ENCODE peak calls at places on chromosomes 7 and 10, in four cellular contexts. O is cardiac muscle cell; T is ovary; Z is CD4-positive, alpha-beta memory T cell. M is an unnamed sample.
A peak's percentile ranks its signal among the peaks of the same experiment; 100 is the strongest.

GRCh38 chr10:34690403-34691049 is 124.6 kb downstream of the PARD3 start:
- DNase-seq in O (no peak), T (no peak), Z (no peak), M (no peak)

GRCh38 chr7:116771640-116772039 is 90.7 kb upstream of the CAPZA2 start:
- DNase-seq in O (no peak), T (no peak), Z (no peak), M (no peak)

GRCh38 chr10:125559210-125559609 is 123.8 kb downstream of the TEX36 start:
- DNase-seq in O (no peak), T (no peak), Z (no peak), M (no peak)

GRCh38 chr10:17073720-17074547 is 55.7 kb downstream of the CUBN start:
- DNase-seq in O (no peak), T (no peak), Z (no peak), M (no peak)

GRCh38 chr10:75434292-75434691 is 2.9 kb downstream of the LRMDA start:
- DNase-seq in O (no peak), T (no peak), Z (no peak), M (no peak)

GRCh38 chr7:88243345-88243909 is 23.6 kb upstream of the SRI start:
- DNase-seq in O (peak; percentile 54), T (no peak), Z (no peak), M (peak; percentile 30)

GRCh38 chr10:126315471-126316177 is 72.7 kb downstream of the ADAM12 start:
- DNase-seq in O (no peak), T (no peak), Z (no peak), M (no peak)

GRCh38 chr10:963613-964012 is 24.6 kb upstream of the GTPBP4 start:
- DNase-seq in O (no peak), T (no peak), Z (no peak), M (no peak)

GRCh38 chr10:29646238-29646902 is 11.6 kb upstream of the SVIL start:
- DNase-seq in O (no peak), T (no peak), Z (no peak), M (peak; percentile 60)

GRCh38 chr7:112579388-112579787 is 98.6 kb downstream of the LSMEM1 start:
- DNase-seq in O (no peak), T (no peak), Z (no peak), M (no peak)

GRCh38 chr7:156673454-156673853 is 32.9 kb downstream of the RNF32 start:
- DNase-seq in O (no peak), T (no peak), Z (no peak), M (no peak)

GRCh38 chr10:71136036-71136690 is 76.2 kb upstream of the UNC5B start:
- DNase-seq in O (no peak), T (no peak), Z (no peak), M (no peak)

GRCh38 chr10:89609730-89610393 is 35.2 kb downstream of the PANK1 start:
- DNase-seq in O (peak; percentile 25), T (no peak), Z (no peak), M (no peak)

GRCh38 chr7:147196476-147196875 is 1079.9 kb downstream of the CNTNAP2 start:
- DNase-seq in O (no peak), T (no peak), Z (no peak), M (no peak)

GRCh38 chr10:35754489-35754888 is 112.4 kb upstream of the FZD8 start:
- DNase-seq in O (no peak), T (no peak), Z (no peak), M (no peak)

GRCh38 chr10:66680886-66681285 is 244.9 kb upstream of the LRRTM3 start:
- DNase-seq in O (no peak), T (no peak), Z (no peak), M (no peak)

GRCh38 chr7:133904766-133905165 is 222.4 kb upstream of the LRGUK start:
- DNase-seq in O (no peak), T (no peak), Z (no peak), M (no peak)

GRCh38 chr10:106043833-106044232 is 1120.7 kb downstream of the SORCS1 start:
- DNase-seq in O (no peak), T (no peak), Z (no peak), M (no peak)

GRCh38 chr7:1444925-1445322 is 14.3 kb downstream of the MICALL2 start:
- DNase-seq in O (no peak), T (no peak), Z (no peak), M (no peak)

GRCh38 chr7:133207687-133208086 is 45.2 kb upstream of the EXOC4 start:
- DNase-seq in O (no peak), T (no peak), Z (no peak), M (no peak)

GRCh38 chr10:89458760-89459159 is 44.4 kb downstream of the IFIT5 start:
- DNase-seq in O (no peak), T (no peak), Z (no peak), M (no peak)

GRCh38 chr7:40822861-40823260 is 688.1 kb downstream of the SUGCT start:
- DNase-seq in O (no peak), T (no peak), Z (no peak), M (no peak)

GRCh38 chr7:116692599-116693308 is 20.8 kb downstream of the MET start:
- DNase-seq in O (no peak), T (no peak), Z (no peak), M (no peak)

GRCh38 chr7:147089608-147090007 is 973.0 kb downstream of the CNTNAP2 start:
- DNase-seq in O (no peak), T (no peak), Z (no peak), M (no peak)

GRCh38 chr7:101174322-101174854 is 5.7 kb downstream of the NAT16 start:
- DNase-seq in O (no peak), T (no peak), Z (no peak), M (no peak)

GRCh38 chr7:101172005-101172853 is 6.9 kb upstream of the VGF start:
- DNase-seq in O (no peak), T (no peak), Z (peak; percentile 46), M (no peak)

GRCh38 chr7:101171442-101171837 is 6.1 kb upstream of the VGF start:
- DNase-seq in O (no peak), T (no peak), Z (no peak), M (no peak)

GRCh38 chr7:101173752-101174244 is 6.3 kb downstream of the NAT16 start:
- DNase-seq in O (no peak), T (no peak), Z (peak; percentile 64), M (no peak)

GRCh38 chr7:101172854-101173751 is 7.0 kb downstream of the NAT16 start:
- DNase-seq in O (no peak), T (peak; percentile 51), Z (no peak), M (peak; percentile 67)
- H3K4me3 ChIP-seq in O (peak overlapping the region; percentile 6), T (no peak overlapping the region), Z (no peak overlapping the region), M (no peak overlapping the region)

GRCh38 chr7:30692882-30693281 is 10.6 kb upstream of the CRHR2 start:
- DNase-seq in O (no peak), T (no peak), Z (no peak), M (no peak)
- H3K27me3 ChIP-seq in O (no peaks in the 10 kb centered on the region), T (no peaks in the 10 kb centered on the region), Z (no peaks in the 10 kb centered on the region), M (no peaks in the 10 kb centered on the region)

DNA sequence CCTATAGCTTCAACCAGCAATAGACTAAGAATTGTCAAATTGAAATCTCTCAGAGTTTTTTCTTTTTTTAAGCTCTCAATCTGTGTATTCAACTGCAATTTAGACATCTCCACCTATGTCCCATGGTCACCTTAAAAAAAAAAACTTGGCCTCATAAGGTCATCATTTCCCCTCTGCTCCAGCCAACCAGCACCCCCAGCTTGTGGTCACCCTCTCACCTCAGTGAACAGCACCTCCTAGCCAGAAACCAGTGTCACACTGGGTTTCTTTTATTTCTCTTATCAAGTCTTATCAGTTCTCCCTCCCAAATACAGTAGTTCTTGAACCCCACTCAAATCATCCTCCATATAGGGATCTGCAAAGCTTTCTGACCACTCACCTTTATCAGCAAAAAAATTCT is 4.0 kb downstream of the ITGB1 start:
- DNase-seq in O (no peak), T (no peak), Z (peak; percentile 45), M (no peak)
- H3K4me3 ChIP-seq in O (no peak overlapping the region), T (no peak overlapping the region), Z (peak overlapping the region; percentile 39), M (no peak overlapping the region)

GRCh38 chr10:99527526-99528255 is 5.1 kb upstream of the NKX2-3 start:
- DNase-seq in O (no peak), T (no peak), Z (no peak), M (no peak)
- H3K27me3 ChIP-seq in O (peaks cover 100% of the 10 kb centered on the region), T (peaks cover 3% of the 10 kb centered on the region), Z (peaks cover 32% of the 10 kb centered on the region), M (peaks cover 93% of the 10 kb centered on the region)

GRCh38 chr7:29483219-29484104 is 80.2 kb upstream of the PRR15 start:
- DNase-seq in O (no peak), T (no peak), Z (no peak), M (no peak)
- H3K4me3 ChIP-seq in O (no peak overlapping the region), T (no peak overlapping the region), Z (no peak overlapping the region), M (no peak overlapping the region)

DNA sequence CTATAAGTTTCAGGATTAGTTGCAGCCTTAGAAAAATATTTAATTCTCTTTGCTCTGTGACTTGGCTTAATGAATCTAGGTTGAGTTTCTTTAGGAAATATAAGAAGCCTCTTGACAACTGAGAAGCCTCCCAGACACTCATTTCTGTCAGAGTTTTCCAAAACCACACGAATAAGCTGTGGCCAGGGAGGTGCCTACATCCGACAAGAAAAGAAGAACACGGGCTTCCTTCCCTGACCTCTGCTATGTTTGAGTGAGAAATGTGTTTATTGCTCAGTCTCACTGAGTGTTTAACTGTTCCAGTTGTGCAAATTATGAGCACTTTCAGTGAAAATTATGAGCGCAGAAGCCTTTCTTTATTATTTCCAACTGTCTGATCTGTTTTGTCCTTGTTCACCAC is 105.0 kb downstream of the TRIL start:
- DNase-seq in O (no peak), T (no peak), Z (no peak), M (no peak)
- H3K27me3 ChIP-seq in O (peaks cover 9% of the 10 kb centered on the region), T (no peaks in the 10 kb centered on the region), Z (peaks cover 9% of the 10 kb centered on the region), M (no peaks in the 10 kb centered on the region)

GRCh38 chr7:30022991-30023390 is 3.5 kb downstream of the FKBP14 start:
- DNase-seq in O (no peak), T (no peak), Z (no peak), M (no peak)
- H3K4me3 ChIP-seq in O (no peak overlapping the region), T (no peak overlapping the region), Z (no peak overlapping the region), M (no peak overlapping the region)

GRCh38 chr10:100749309-100750217 is 4.2 kb downstream of the PAX2 start:
- DNase-seq in O (no peak), T (no peak), Z (no peak), M (no peak)
- H3K27me3 ChIP-seq in O (peaks cover 100% of the 10 kb centered on the region), T (peaks cover 1% of the 10 kb centered on the region), Z (peaks cover 37% of the 10 kb centered on the region), M (peaks cover 50% of the 10 kb centered on the region)

GRCh38 chr7:150686030-150686626 is 622 bp downstream of the GIMAP2 start:
- DNase-seq in O (no peak), T (no peak), Z (no peak), M (no peak)

GRCh38 chr7:150688630-150689029 is 3.1 kb downstream of the GIMAP2 start:
- DNase-seq in O (no peak), T (no peak), Z (no peak), M (no peak)

GRCh38 chr7:150685219-150686029 is at the start of gene GIMAP2:
- DNase-seq in O (no peak), T (no peak), Z (peak; percentile 64), M (peak; percentile 36)
- H3K4me3 ChIP-seq in O (no peak within 1 kb of the TSS), T (peak within 1 kb of the TSS; percentile 45), Z (peak within 1 kb of the TSS; percentile 97), M (peak within 1 kb of the TSS; percentile 22)

DNA sequence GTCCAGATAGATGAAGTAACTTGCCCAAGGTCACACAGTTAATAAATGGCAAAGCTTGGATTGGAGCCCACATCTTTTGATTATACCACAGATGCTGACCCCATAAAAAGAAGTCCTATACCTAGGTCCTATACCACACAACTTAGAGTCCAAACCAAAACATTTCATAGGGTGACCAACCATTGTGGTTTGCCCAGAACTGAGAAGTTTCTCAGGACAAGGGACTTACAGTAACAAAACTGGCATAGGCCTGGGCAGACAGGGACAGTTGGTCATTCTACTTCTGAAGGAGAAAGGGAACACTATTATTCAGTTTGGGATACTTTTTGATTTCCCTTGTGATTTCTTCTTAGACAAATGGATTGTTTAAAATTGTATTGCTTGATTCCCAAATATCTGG is 32.9 kb upstream of the PRLHR start:
- DNase-seq in O (no peak), T (no peak), Z (no peak), M (no peak)
- H3K27me3 ChIP-seq in O (peaks cover 3% of the 10 kb centered on the region), T (no peaks in the 10 kb centered on the region), Z (no peaks in the 10 kb centered on the region), M (no peaks in the 10 kb centered on the region)

M was measured in prostate gland.